ENCODE peak calls at places on chromosomes 13 and 19, in four cellular contexts. N is HepG2, R is upper lobe of left lung, A is A549. B is an unnamed sample.

GRCh38 chr13:70893832-70894231 is 785.6 kb upstream of the KLHL1 start:
- ATAC-seq in A (no peak), R (no peak), N (no peak), B (no peak)

GRCh38 chr13:85031771-85032170 is 767.4 kb downstream of the SLITRK6 start:
- ATAC-seq in N (no peak), A (no peak), R (no peak), B (no peak)

GRCh38 chr19:38736413-38737280 is 7.6 kb downstream of the CAPN12 start:
- ATAC-seq in R (peak; percentile 58), N (peak; percentile 1), A (peak; percentile 20), B (peak; percentile 23)

GRCh38 chr19:34165295-34165738 is 7.0 kb upstream of the LSM14A start:
- ATAC-seq in R (no peak), A (no peak), N (no peak), B (no peak)

GRCh38 chr19:58545286-58546068 is 1.6 kb downstream of the TRIM28 start:
- ATAC-seq in A (no peak), R (no peak), N (peak; percentile 7), B (no peak)

GRCh38 chr19:3457531-3458228 is 22.6 kb downstream of the SMIM24 start:
- ATAC-seq in A (peak; percentile 67), R (no peak), N (no peak), B (peak; percentile 9)

GRCh38 chr19:19482785-19483625 is 32.3 kb downstream of the TSSK6 start:
- ATAC-seq in R (no peak), N (no peak), A (no peak), B (no peak)

GRCh38 chr13:33865945-33866344 is 48.0 kb downstream of the RFC3 start:
- ATAC-seq in N (no peak), R (no peak), A (no peak), B (no peak)

GRCh38 chr13:36549126-36549702 is 116.9 kb downstream of the CCNA1 start:
- ATAC-seq in R (no peak), N (no peak), A (no peak), B (no peak)

GRCh38 chr13:106603568-106603967 is 35.6 kb upstream of the ARGLU1 start:
- ATAC-seq in N (no peak), A (no peak), R (no peak), B (no peak)
- TF ChIP-seq EP300 in N (no peak), A (no peak), R (no peak), B (no peak)

DNA sequence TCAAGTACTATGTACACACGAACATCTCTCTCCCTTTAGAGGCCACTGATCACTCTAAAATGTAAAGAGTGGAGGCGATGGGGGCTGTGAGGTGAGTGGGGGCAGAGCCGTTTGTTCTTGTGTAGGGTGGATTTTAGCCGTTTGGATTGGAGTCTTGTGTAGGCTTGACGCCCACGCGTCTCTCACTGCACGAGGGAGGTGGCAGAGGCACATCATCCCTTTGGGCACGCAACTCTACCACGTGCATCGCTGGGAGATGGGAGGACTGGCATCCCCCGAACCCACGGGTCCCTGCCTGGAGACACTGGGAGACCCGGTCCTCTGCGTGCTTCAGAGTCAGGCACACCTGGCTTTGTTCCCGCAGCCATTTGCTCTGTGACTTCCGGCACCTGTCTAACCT is 6.3 kb downstream of the ARHGEF7 start:
- ATAC-seq in N (no peak), A (no peak), R (no peak), B (no peak)
- H3K27ac ChIP-seq in N (no peak overlapping the region), A (no peak overlapping the region), R (no peak overlapping the region), B (no peak overlapping the region)

DNA sequence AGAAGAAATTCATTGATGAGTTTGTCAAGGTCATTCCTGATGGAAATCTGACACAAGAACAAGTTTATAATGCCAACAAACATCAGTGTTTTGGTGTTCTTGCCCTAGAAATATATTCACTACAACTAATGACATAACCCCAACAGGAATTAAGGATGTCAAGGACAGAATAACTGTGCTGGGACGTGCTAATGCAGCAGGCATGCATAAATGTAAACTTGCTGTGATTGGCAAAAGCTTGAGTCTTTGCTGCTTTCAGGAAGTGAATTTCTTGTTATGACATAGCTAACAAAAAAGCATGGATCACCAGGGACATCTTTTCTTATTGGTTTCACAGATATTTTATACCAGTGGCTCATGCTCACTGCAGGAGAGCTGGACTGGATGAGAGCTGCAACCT is 144.6 kb downstream of the KCTD12 start:
- ATAC-seq in R (no peak), A (no peak), N (no peak), B (no peak)
- TF ChIP-seq EP300 in R (no peak), A (no peak), N (no peak), B (no peak)

GRCh38 chr19:55353356-55353802 is 1.1 kb downstream of the COX6B2 start:
- ATAC-seq in R (no peak), A (peak; percentile 8), N (no peak), B (no peak)

GRCh38 chr19:55352746-55353145 is 1.8 kb downstream of the COX6B2 start:
- ATAC-seq in A (no peak), N (no peak), R (no peak), B (no peak)

GRCh38 chr19:55354698-55355212 is at the start of gene COX6B2:
- ATAC-seq in R (no peak), A (no peak), N (no peak), B (no peak)

GRCh38 chr19:55353803-55354697 is 469 bp downstream of the COX6B2 start:
- ATAC-seq in R (no peak), A (peak; percentile 91), N (peak; percentile 75), B (peak; percentile 88)

DNA sequence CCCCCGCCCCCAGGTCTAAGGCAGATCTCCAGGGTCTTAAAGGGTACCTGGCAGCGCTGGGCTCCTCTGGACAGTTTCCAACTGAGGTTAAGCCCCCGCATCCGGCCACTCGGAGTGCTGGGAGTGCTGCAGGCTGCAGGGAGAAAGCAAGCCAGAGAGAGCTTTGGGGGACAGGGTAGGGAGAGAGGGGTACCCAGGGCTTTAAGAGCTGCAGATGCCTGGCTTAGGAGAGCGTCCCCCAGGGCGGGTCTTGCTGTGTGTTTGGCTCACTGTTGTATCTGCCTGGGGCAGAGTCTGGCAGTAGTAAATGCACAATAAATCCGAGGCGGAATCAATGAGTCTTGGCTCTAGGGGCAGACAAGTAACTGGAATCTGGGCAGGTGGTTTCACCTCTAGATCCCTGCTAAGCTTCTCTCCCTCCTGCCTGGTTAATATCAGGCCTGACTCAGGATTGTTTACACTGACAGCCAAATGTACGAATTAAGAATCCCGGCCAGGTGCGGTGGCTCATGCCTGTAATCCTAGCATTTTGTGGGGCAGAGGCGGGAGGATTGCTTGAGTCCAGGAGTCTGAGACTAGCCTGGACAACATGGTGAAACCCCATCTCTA is 798 bp upstream of the COX6B2 start:
- ATAC-seq in R (no peak), A (no peak), N (no peak), B (no peak)
- H3K27ac ChIP-seq in R (no peak overlapping the region), A (no peak overlapping the region), N (no peak overlapping the region), B (no peak overlapping the region)

DNA sequence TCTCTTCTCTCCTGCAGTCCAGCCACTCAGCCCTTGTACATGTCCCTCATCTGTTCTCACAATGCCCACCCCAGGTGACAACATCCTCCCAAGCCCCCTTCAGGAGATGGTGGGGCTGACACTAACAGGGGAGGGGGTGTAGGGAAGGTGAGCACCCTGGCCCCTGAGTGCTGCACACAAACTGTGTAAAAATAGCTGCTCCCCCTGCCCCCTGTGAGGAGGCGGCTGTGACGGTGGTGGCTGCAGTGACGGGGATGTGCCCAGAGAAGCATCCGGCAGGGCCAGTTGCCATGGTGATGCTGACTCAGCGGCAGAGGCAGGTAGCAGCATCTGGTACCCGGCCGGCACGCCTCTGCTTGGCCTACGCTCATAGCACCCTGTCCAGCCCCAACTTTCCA is 13.0 kb upstream of the JUND start:
- ATAC-seq in R (no peak), A (no peak), N (no peak), B (no peak)
- TF ChIP-seq EP300 in R (no peak), A (no peak), N (no peak), B (no peak)

GRCh38 chr13:51644649-51645048 is 60.4 kb downstream of the WDFY2 start:
- ATAC-seq in A (peak; percentile 39), R (peak; percentile 52), N (peak; percentile 58), B (peak; percentile 47)
- H3K27ac ChIP-seq in A (peak overlapping the region; percentile 81), R (peak overlapping the region; percentile 22), N (peak overlapping the region; percentile 65), B (no peak overlapping the region)

GRCh38 chr19:9075064-9075964 is 11.5 kb upstream of the OR1M1 start:
- ATAC-seq in N (peak; percentile 65), A (peak; percentile 95), R (peak; percentile 69), B (peak; percentile 92)
- TF ChIP-seq EP300 in N (no peak), A (peak; percentile 87), R (no peak), B (no peak)

DNA sequence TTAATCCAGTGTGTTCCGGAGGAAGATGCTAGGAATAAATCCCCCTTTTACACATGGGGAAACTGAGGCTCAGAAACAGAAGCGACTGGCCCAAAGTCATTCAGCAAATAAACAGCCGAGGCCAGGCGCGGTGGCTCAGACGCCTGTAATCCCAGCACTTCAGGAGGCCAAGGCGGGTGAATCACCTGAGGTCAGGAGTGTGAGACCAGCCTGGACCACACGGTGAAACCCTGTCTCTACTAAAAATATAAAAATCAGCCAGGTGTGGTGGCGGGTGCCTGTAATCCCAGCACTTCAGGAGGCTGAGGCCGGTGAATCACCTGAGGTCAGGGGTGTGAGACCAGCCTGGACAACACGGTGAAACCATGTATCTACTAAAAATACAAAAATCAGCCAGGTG is 11.6 kb upstream of the PLIN3 start:
- ATAC-seq in R (no peak), N (no peak), A (no peak), B (no peak)
- H3K27ac ChIP-seq in R (no peak overlapping the region), N (no peak overlapping the region), A (no peak overlapping the region), B (peak overlapping the region; percentile 57)

B was measured in gastroesophageal sphincter.